ENCODE peak calls at places on chromosomes 12 and 14, in ten cellular contexts. S is Peyer's patch, O is HepG2, R is HCT116, M is A549, C is gastrocnemius medialis, D is erythroblast, N is prostate gland, U is H54, F is GM12892. A is an unnamed sample.

GRCh38 chr14:59262717-59263469 is 74.4 kb downstream of the DAAM1 start:
- DNase-seq in S (no peak), O (peak), R (no peak), M (no peak), C (no peak), D (peak), N (peak), U (no peak), F (no peak), A (no peak)

GRCh38 chr12:104372048-104372720 is 68.6 kb downstream of the EID3 start:
- DNase-seq in S (peak), O (no peak), R (no peak), M (no peak), C (no peak), D (no peak), N (no peak), U (no peak), F (no peak), A (peak)

GRCh38 chr14:104143521-104144452 is 5.4 kb downstream of the KIF26A start:
- DNase-seq in S (no peak), O (no peak), R (no peak), M (no peak), C (no peak), D (no peak), N (no peak), U (no peak), F (no peak), A (no peak)

GRCh38 chr12:56252649-56253048 is 5.5 kb downstream of the ANKRD52 start:
- DNase-seq in S (no peak), O (no peak), R (no peak), M (no peak), C (no peak), D (no peak), N (no peak), U (no peak), F (no peak), A (no peak)

GRCh38 chr12:89664441-89664840 is 44.2 kb downstream of the ATP2B1 start:
- DNase-seq in S (no peak), O (no peak), R (no peak), M (no peak), C (no peak), D (no peak), N (no peak), U (no peak), F (no peak), A (no peak)

GRCh38 chr12:51621155-51621922 is 30.3 kb downstream of the SCN8A start:
- DNase-seq in S (no peak), O (no peak), R (no peak), M (no peak), C (no peak), D (no peak), N (no peak), U (no peak), F (no peak), A (no peak)

GRCh38 chr14:99581371-99581770 is 22.6 kb downstream of the CCDC85C start:
- DNase-seq in S (no peak), O (no peak), R (no peak), M (no peak), C (no peak), D (no peak), N (no peak), U (no peak), F (no peak), A (no peak)

GRCh38 chr12:124493809-124494750 is 73.3 kb downstream of the NCOR2 start:
- DNase-seq in S (peak), O (no peak), R (no peak), M (no peak), C (no peak), D (peak), N (no peak), U (no peak), F (peak), A (no peak)

GRCh38 chr14:102805454-102805891 is 28.2 kb downstream of the TRAF3 start:
- DNase-seq in S (peak), O (no peak), R (peak), M (no peak), C (no peak), D (no peak), N (no peak), U (peak), F (no peak), A (no peak)

GRCh38 chr12:62519043-62519442 is 52.4 kb downstream of the MON2 start:
- DNase-seq in S (no peak), O (no peak), R (no peak), M (peak), C (no peak), D (no peak), N (no peak), U (no peak), F (no peak), A (no peak)

GRCh38 chr12:68080577-68080976 is 79.0 kb downstream of the IFNG start:
- DNase-seq in S (no peak), O (no peak), R (no peak), M (no peak), C (no peak), D (no peak), N (no peak), U (no peak), F (no peak), A (no peak)

GRCh38 chr14:106268013-106268727 is 741.8 kb downstream of the TMEM121 start:
- DNase-seq in S (peak), O (no peak), R (no peak), M (no peak), C (no peak), D (peak), N (no peak), U (no peak), F (no peak), A (no peak)

GRCh38 chr14:52235866-52236510 is 31.5 kb upstream of the PTGDR start:
- DNase-seq in S (no peak), O (no peak), R (no peak), M (no peak), C (no peak), D (no peak), N (no peak), U (no peak), F (no peak), A (no peak)

GRCh38 chr14:67137744-67138371 is 51.4 kb upstream of the GARIN2 start:
- DNase-seq in S (no peak), O (no peak), R (no peak), M (peak), C (no peak), D (peak), N (no peak), U (no peak), F (no peak), A (no peak)

GRCh38 chr14:100688051-100688450 is 38.6 kb upstream of the DLK1 start:
- DNase-seq in S (no peak), O (no peak), R (no peak), M (no peak), C (no peak), D (no peak), N (no peak), U (no peak), F (no peak), A (no peak)

GRCh38 chr12:116060765-116061164 is 216.7 kb downstream of the MED13L start:
- DNase-seq in S (no peak), O (no peak), R (no peak), M (no peak), C (no peak), D (peak), N (no peak), U (no peak), F (no peak), A (no peak)

GRCh38 chr14:51285102-51285501 is 45.1 kb downstream of the TMX1 start:
- DNase-seq in S (no peak), O (no peak), R (no peak), M (no peak), C (no peak), D (no peak), N (no peak), U (no peak), F (no peak), A (no peak)

GRCh38 chr12:101792046-101792931 is 38.5 kb downstream of the GNPTAB start:
- DNase-seq in S (no peak), O (no peak), R (no peak), M (no peak), C (no peak), D (peak), N (no peak), U (no peak), F (no peak), A (no peak)

GRCh38 chr12:55972045-55972843 is 1.6 kb upstream of the RAB5B start:
- DNase-seq in S (no peak), O (peak), R (no peak), M (no peak), C (no peak), D (peak), N (no peak), U (peak), F (no peak), A (no peak)

GRCh38 chr14:96205994-96206392 is 1.4 kb downstream of the BDKRB2 start:
- DNase-seq in S (no peak), O (no peak), R (no peak), M (no peak), C (no peak), D (no peak), N (no peak), U (no peak), F (no peak), A (no peak)

GRCh38 chr14:96203635-96204034 is 1.0 kb upstream of the BDKRB2 start:
- DNase-seq in S (no peak), O (no peak), R (no peak), M (no peak), C (no peak), D (no peak), N (no peak), U (peak), F (no peak), A (no peak)

GRCh38 chr14:96205059-96205993 is 687 bp downstream of the BDKRB2 start:
- DNase-seq in S (no peak), O (no peak), R (no peak), M (peak), C (no peak), D (no peak), N (no peak), U (peak), F (no peak), A (no peak)

GRCh38 chr14:96203116-96203515 is 1.5 kb upstream of the BDKRB2 start:
- DNase-seq in S (no peak), O (no peak), R (no peak), M (no peak), C (no peak), D (no peak), N (no peak), U (no peak), F (no peak), A (no peak)

GRCh38 chr14:96204151-96205058 is at the start of gene BDKRB2:
- DNase-seq in S (no peak), O (peak), R (peak), M (peak), C (peak), D (peak), N (peak), U (peak), F (no peak), A (peak)
- TF ChIP-seq POLR2A in S (peak), O (no peak), R (no peak), M (peak), C (peak), D (no peak), N (peak), U (peak), F (no peak), A (no peak)

GRCh38 chr12:6124411-6125151 is at the start of gene VWF:
- DNase-seq in S (no peak), O (no peak), R (no peak), M (no peak), C (no peak), D (no peak), N (no peak), U (no peak), F (no peak), A (peak)
- TF ChIP-seq POLR2A in S (no peak), O (no peak), R (no peak), M (no peak), C (peak), D (no peak), N (no peak), U (no peak), F (no peak), A (no peak)

GRCh38 chr14:68148763-68149162 is 329.2 kb downstream of the RAD51B start:
- DNase-seq in S (no peak), O (no peak), R (no peak), M (no peak), C (no peak), D (no peak), N (no peak), U (no peak), F (no peak), A (no peak)
- TF ChIP-seq POLR2A in S (no peak), O (no peak), R (no peak), M (no peak), C (no peak), D (no peak), N (no peak), U (no peak), F (no peak), A (no peak)

DNA sequence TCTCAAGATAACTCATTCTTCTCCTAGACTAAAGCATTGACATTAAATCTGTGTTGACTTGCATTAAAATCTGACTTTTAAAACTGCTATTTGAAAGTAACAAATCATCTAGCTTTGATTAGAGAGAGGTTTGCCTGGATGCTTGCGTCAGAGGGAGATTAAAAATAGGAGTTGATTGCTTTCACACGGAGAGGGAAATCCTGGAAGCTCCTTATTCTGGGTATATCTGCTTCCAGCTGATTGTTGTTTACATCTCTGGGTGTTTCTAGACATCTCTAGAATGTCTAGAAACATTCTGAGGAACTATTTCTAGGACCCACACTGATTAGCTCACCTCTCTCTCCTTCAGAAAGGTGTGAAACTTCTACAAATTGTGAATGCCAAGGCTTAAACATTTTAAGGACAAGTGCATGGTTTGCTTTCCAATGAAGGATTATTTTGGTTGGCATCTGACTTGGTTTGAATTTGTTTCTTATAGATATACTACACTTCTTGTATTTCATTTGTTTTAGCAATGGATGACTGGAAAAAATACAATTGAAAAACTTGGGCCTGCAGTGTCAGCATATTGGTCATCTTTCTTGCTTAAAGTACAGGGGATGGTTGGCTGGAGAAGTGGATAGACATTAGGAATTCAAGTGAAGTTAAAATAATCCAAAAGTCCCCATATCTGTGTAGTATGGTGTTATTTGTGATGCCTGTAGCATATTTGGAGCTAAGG is 2.1 kb downstream of the DIP2B start:
- DNase-seq in S (no peak), O (no peak), R (no peak), M (no peak), C (no peak), D (no peak), N (no peak), U (no peak), F (no peak), A (no peak)
- TF ChIP-seq POLR2A in S (no peak), O (no peak), R (no peak), M (no peak), C (no peak), D (no peak), N (no peak), U (no peak), F (no peak), A (no peak)

GRCh38 chr12:28267920-28268680 is 77.8 kb downstream of the CCDC91 start:
- DNase-seq in S (no peak), O (no peak), R (no peak), M (no peak), C (no peak), D (no peak), N (no peak), U (no peak), F (no peak), A (no peak)
- TF ChIP-seq POLR2A in S (no peak), O (no peak), R (no peak), M (no peak), C (no peak), D (no peak), N (no peak), U (no peak), F (no peak), A (no peak)

DNA sequence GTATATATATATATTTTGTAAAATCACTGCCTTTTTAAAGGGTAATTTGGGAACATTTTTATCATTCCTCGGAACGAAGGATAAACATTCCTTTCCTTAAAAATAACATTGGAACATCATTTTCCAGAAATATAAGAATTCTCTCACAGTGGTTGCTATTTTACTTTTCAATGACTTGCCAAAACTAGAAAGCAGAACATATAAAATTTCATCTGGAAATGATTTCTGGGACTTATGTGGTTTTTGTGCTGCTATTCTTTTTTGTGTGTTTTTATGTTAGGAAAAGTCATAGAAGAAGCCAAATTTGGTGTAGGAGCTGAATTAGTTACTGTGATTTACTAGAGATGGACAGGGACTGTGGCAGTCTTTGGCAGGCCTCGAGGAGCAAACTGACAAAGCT is 38.3 kb upstream of the LDHB start:
- DNase-seq in S (no peak), O (no peak), R (no peak), M (no peak), C (no peak), D (no peak), N (no peak), U (no peak), F (no peak), A (no peak)
- TF ChIP-seq POLR2A in S (no peak), O (no peak), R (no peak), M (no peak), C (no peak), D (no peak), N (no peak), U (no peak), F (no peak), A (no peak)

GRCh38 chr14:58151701-58152568 is at the start of gene ARMH4:
- DNase-seq in S (peak), O (peak), R (peak), M (peak), C (peak), D (peak), N (peak), U (peak), F (peak), A (peak)
- TF ChIP-seq POLR2A in S (no peak), O (no peak), R (no peak), M (no peak), C (peak), D (no peak), N (peak), U (peak), F (no peak), A (no peak)

GRCh38 chr14:73949752-73950734 is at the start of the genes COQ6 and FAM161B:
- DNase-seq in S (peak), O (peak), R (peak), M (peak), C (peak), D (peak), N (peak), U (peak), F (peak), A (peak)
- TF ChIP-seq POLR2A in S (peak), O (peak), R (no peak), M (peak), C (peak), D (peak), N (peak), U (peak), F (peak), A (no peak)

GRCh38 chr12:64759035-64759894 is at the start of gene GNS:
- DNase-seq in S (peak), O (peak), R (peak), M (peak), C (peak), D (peak), N (peak), U (peak), F (peak), A (peak)
- TF ChIP-seq POLR2A in S (no peak), O (peak), R (no peak), M (peak), C (peak), D (peak), N (peak), U (peak), F (peak), A (no peak)

GRCh38 chr12:122865268-122866231 is 30.3 kb downstream of the HIP1R start:
- DNase-seq in S (no peak), O (peak), R (peak), M (peak), C (no peak), D (peak), N (no peak), U (no peak), F (peak), A (no peak)
- TF ChIP-seq POLR2A in S (no peak), O (no peak), R (no peak), M (no peak), C (no peak), D (no peak), N (no peak), U (no peak), F (no peak), A (no peak)

A was measured in lower leg skin.